ENCODE peak calls at places on chromosomes 2 and 18, in seven cellular contexts. P is BJ, S is upper lobe of left lung, U is left ventricle myocardium inferior, E is WTC11, B is H9, F is cardiac muscle cell. T is an unnamed sample.

GRCh38 chr2:8564475-8564874 is 117.4 kb upstream of the ID2 start:
- DNase-seq in E (no peak), F (no peak), B (no peak), P (no peak), S (no peak), U (no peak), T (no peak)

GRCh38 chr2:173652731-173653426 is 298.2 kb downstream of the CDCA7 start:
- DNase-seq in S (no peak), U (no peak), P (peak), E (no peak), F (no peak), B (no peak), T (no peak)

GRCh38 chr18:76721207-76721996 is 101.0 kb upstream of the ZNF236 start:
- DNase-seq in B (no peak), F (no peak), U (no peak), S (no peak), P (no peak), E (no peak), T (no peak)

GRCh38 chr2:215366440-215367032 is 54.7 kb downstream of the ATIC start:
- DNase-seq in F (no peak), E (no peak), S (no peak), B (no peak), U (no peak), P (no peak), T (no peak)

GRCh38 chr2:30580394-30580793 is 133.3 kb downstream of the LCLAT1 start:
- DNase-seq in E (no peak), P (no peak), S (no peak), B (no peak), F (no peak), U (no peak), T (no peak)

GRCh38 chr2:219277703-219278654 is 1.2 kb upstream of the DNAJB2 start:
- DNase-seq in S (peak), U (peak), F (peak), B (peak), E (peak), P (peak), T (peak)

GRCh38 chr2:236341066-236341465 is 76.9 kb upstream of the ASB18 start:
- DNase-seq in S (no peak), U (no peak), P (no peak), F (no peak), E (no peak), B (peak), T (no peak)

GRCh38 chr18:22132258-22132657 is 37.1 kb upstream of the GATA6 start:
- DNase-seq in S (no peak), B (no peak), U (no peak), E (no peak), F (no peak), P (no peak), T (no peak)

GRCh38 chr2:120564213-120565094 is 171.2 kb upstream of the GLI2 start:
- DNase-seq in B (peak), P (no peak), F (no peak), U (no peak), E (peak), S (peak), T (peak)

GRCh38 chr2:74261204-74261864 is 62.9 kb downstream of the MTHFD2 start:
- DNase-seq in P (no peak), B (peak), S (no peak), U (peak), E (peak), F (peak), T (peak)
- TF ChIP-seq CTCF in P (peak), B (peak), S (no peak), U (peak), E (no peak), F (peak), T (peak)

GRCh38 chr2:29104589-29105164 is 10.5 kb upstream of the CLIP4 start:
- DNase-seq in F (no peak), B (no peak), S (peak), P (no peak), E (no peak), U (no peak), T (no peak)
- TF ChIP-seq CTCF in F (no peak), B (no peak), S (no peak), P (no peak), E (no peak), U (no peak), T (no peak)

GRCh38 chr2:240341064-240341463 is 94.4 kb upstream of the GPC1 start:
- DNase-seq in U (no peak), E (no peak), F (no peak), S (no peak), B (no peak), P (no peak), T (no peak)
- TF ChIP-seq CTCF in U (no peak), E (no peak), F (no peak), S (no peak), B (no peak), P (no peak), T (no peak)

DNA sequence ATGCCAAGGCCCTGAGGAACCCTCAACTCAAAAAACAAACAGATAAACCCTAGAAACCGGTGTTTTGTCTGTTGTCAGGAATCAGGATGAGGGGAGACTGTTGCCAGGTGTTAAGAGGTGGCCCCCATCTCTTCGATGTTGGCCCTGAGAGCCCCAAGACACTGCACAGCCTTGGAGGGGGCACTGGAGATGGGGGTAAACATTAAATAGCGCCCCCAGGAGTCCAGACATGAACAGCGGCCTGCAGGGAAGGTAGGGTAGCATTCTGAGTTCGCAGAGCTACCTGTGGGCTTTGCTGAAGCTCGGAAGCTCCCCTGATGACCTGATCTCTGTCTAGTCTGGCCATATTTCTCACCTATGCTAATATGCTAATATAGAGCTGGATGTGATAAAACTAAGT is 97.6 kb upstream of the SMAD2 start:
- DNase-seq in S (no peak), P (no peak), U (no peak), F (no peak), E (peak), B (no peak), T (no peak)
- TF ChIP-seq CTCF in S (no peak), P (peak), U (no peak), F (peak), E (no peak), B (peak), T (no peak)

GRCh38 chr2:117835990-117836760 is 21.7 kb downstream of the DDX18 start:
- DNase-seq in U (peak), F (peak), E (peak), P (no peak), S (peak), B (peak), T (peak)
- TF ChIP-seq CTCF in U (peak), F (peak), E (peak), P (peak), S (peak), B (peak), T (peak)

DNA sequence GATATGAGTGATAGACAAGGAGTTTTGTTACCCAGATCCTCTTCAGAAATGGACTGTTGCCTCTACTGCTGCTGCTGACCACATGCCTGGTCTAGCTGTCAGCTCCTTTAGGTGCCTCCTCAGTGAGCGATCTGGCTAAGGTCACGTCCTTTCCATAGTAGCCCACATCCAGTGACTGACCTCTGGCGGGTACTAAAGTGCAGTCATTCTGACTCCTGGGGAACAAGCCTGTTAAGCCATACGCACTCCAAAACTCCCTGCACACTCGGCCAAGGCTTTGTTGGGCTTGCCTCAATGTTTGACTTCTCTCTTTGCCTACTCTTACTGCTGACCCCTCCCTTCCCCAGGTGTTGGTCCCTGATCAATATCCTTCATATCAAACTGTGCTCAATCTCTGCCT is 685.2 kb downstream of the IRS1 start:
- DNase-seq in U (no peak), P (no peak), S (no peak), B (no peak), F (peak), E (no peak), T (no peak)
- TF ChIP-seq CTCF in U (no peak), P (no peak), S (no peak), B (no peak), F (no peak), E (no peak), T (no peak)

GRCh38 chr18:27778925-27779324 is 398.0 kb downstream of the CDH2 start:
- DNase-seq in U (no peak), S (no peak), B (no peak), E (no peak), F (no peak), P (no peak), T (no peak)

GRCh38 chr18:27780061-27780740 is 396.7 kb downstream of the CDH2 start:
- DNase-seq in B (no peak), P (no peak), S (no peak), U (no peak), E (no peak), F (no peak), T (no peak)

DNA sequence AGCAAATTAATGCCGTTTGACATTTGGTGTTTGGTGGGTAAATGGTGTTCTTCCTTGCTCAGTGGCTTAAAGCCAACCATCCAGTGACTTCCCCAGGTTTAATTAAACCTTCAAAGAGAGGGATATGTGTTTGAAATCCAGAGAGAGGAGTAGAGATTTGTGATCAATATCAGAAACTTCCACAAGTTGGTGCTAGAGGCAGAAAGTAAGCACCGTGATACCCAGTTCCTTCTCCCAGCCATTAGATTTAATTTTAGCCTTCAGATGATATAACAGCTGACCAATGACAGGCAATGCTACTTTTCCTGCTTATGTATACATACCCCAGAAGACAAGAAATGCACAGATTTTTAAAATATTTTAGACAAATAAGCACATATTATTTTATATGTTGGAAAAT is 398.5 kb downstream of the CDH2 start:
- DNase-seq in E (no peak), S (no peak), U (no peak), B (no peak), F (peak), P (no peak), T (no peak)
- TF ChIP-seq CTCF in E (no peak), S (no peak), U (peak), B (peak), F (peak), P (peak), T (peak)

DNA sequence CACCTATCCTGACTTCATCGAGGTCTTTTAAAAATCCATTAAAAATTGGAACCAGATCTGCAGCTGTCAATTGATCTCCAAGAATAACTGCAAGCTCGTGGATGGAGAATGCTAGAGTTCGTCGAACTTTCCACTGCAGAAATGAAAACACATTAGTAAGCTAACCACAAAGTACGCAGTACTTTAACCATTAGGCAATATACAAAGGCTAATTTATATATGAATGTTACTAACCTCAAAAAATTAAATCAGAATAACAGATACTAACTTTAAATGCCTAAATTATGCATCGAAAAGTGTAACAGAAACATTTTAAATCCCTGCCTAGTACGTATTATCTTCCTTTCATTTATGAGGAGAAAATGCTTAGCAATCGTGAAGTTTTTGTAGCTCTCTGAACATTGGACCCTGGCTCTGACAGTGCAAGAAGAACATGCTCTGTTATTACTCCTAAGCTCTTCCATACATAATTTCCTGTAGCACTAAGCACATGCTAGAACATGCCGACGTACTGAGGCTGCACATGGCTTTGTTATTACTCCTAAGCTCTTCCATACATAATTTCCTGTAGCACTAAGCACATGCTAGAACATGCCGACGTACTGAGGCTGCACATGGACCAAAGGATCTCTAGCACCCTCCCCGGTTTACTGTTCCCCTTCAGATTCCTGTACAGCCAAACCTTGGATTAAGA is 57.0 kb downstream of the PPP4R1 start:
- DNase-seq in S (no peak), U (no peak), F (no peak), E (no peak), B (no peak), P (no peak), T (no peak)
- TF ChIP-seq CTCF in S (no peak), U (no peak), F (no peak), E (no peak), B (no peak), P (no peak), T (no peak)